ENCODE peak calls at places on chromosomes 3 and 15, in ten cellular contexts. H, I, J, M, W, A, V, U, Y and Q are unnamed samples.

GRCh38 chr3:195065142-195065863 is 205.7 kb downstream of the XXYLT1 start:
- DNase-seq in H (no peak), I (no peak), J (no peak), M (peak), W (no peak), A (no peak), V (no peak), U (no peak), Y (no peak), Q (no peak)

GRCh38 chr3:185732782-185733181 is 92.1 kb downstream of the IGF2BP2 start:
- DNase-seq in H (peak), I (peak), J (no peak), M (no peak), W (no peak), A (peak), V (no peak), U (no peak), Y (peak), Q (no peak)

GRCh38 chr3:195099976-195100755 is 170.8 kb downstream of the XXYLT1 start:
- DNase-seq in H (no peak), I (no peak), J (no peak), M (no peak), W (no peak), A (no peak), V (no peak), U (no peak), Y (no peak), Q (no peak)

GRCh38 chr15:40486066-40486770 is 15.4 kb downstream of the CHST14 start:
- DNase-seq in H (no peak), I (no peak), J (no peak), M (no peak), W (no peak), A (no peak), V (no peak), U (no peak), Y (no peak), Q (no peak)

GRCh38 chr15:68445351-68445750 is 13.4 kb upstream of the ITGA11 start:
- DNase-seq in H (no peak), I (no peak), J (no peak), M (no peak), W (no peak), A (no peak), V (no peak), U (no peak), Y (no peak), Q (no peak)

GRCh38 chr3:159857840-159858239 is 130.8 kb upstream of the IL12A start:
- DNase-seq in H (no peak), I (no peak), J (no peak), M (no peak), W (no peak), A (no peak), V (no peak), U (no peak), Y (no peak), Q (no peak)

GRCh38 chr15:36501063-36501678 is 78.3 kb upstream of the CDIN1 start:
- DNase-seq in H (peak), I (peak), J (no peak), M (peak), W (no peak), A (peak), V (no peak), U (peak), Y (peak), Q (peak)

GRCh38 chr15:45548753-45549520 is 26.4 kb upstream of the SLC30A4 start:
- DNase-seq in H (peak), I (no peak), J (no peak), M (peak), W (no peak), A (peak), V (no peak), U (no peak), Y (no peak), Q (no peak)

GRCh38 chr15:90025461-90026033 is 24.4 kb downstream of the ZNF710 start:
- DNase-seq in H (no peak), I (no peak), J (no peak), M (no peak), W (no peak), A (no peak), V (no peak), U (no peak), Y (no peak), Q (no peak)

GRCh38 chr3:66133050-66133757 is 87.6 kb upstream of the SLC25A26 start:
- DNase-seq in H (peak), I (no peak), J (no peak), M (no peak), W (no peak), A (no peak), V (no peak), U (no peak), Y (no peak), Q (no peak)

GRCh38 chr3:191051037-191051436 is 148.0 kb upstream of the OSTN start:
- DNase-seq in H (peak), I (no peak), J (no peak), M (no peak), W (no peak), A (peak), V (no peak), U (no peak), Y (no peak), Q (peak)

GRCh38 chr15:65323071-65323511 is 18.6 kb downstream of the RNU5B-1 start:
- DNase-seq in H (peak), I (no peak), J (peak), M (peak), W (no peak), A (no peak), V (peak), U (peak), Y (peak), Q (no peak)

GRCh38 chr15:39058371-39059131 is 493.9 kb upstream of the RASGRP1 start:
- DNase-seq in H (no peak), I (no peak), J (no peak), M (no peak), W (no peak), A (no peak), V (no peak), U (no peak), Y (no peak), Q (no peak)

GRCh38 chr3:48663489-48664312 is 1.0 kb upstream of the CELSR3 start:
- DNase-seq in H (peak), I (peak), J (peak), M (peak), W (peak), A (peak), V (peak), U (peak), Y (peak), Q (peak)

GRCh38 chr15:60933914-60934885 is 294.9 kb downstream of the RORA start:
- DNase-seq in H (peak), I (no peak), J (no peak), M (peak), W (no peak), A (no peak), V (no peak), U (no peak), Y (no peak), Q (peak)

GRCh38 chr3:98980915-98981596 is 79.6 kb upstream of the DCBLD2 start:
- DNase-seq in H (peak), I (peak), J (no peak), M (no peak), W (no peak), A (peak), V (no peak), U (no peak), Y (peak), Q (peak)

GRCh38 chr3:106827515-106828213 is 549.6 kb upstream of the CCDC54 start:
- DNase-seq in H (peak), I (no peak), J (no peak), M (no peak), W (no peak), A (no peak), V (no peak), U (no peak), Y (no peak), Q (peak)

GRCh38 chr15:92527197-92527596 is 128.4 kb downstream of the FAM174B start:
- DNase-seq in H (peak), I (no peak), J (no peak), M (no peak), W (no peak), A (no peak), V (peak), U (peak), Y (no peak), Q (no peak)

GRCh38 chr15:75193272-75193671 is 8.4 kb upstream of the C15orf39 start:
- DNase-seq in H (no peak), I (no peak), J (no peak), M (no peak), W (no peak), A (no peak), V (no peak), U (no peak), Y (no peak), Q (no peak)

GRCh38 chr3:132854856-132855535 is 132.8 kb upstream of the NPHP3 start:
- DNase-seq in H (no peak), I (no peak), J (no peak), M (peak), W (no peak), A (no peak), V (no peak), U (no peak), Y (no peak), Q (no peak)

GRCh38 chr3:187642861-187643260 is 27.3 kb downstream of the SST start:
- DNase-seq in H (no peak), I (no peak), J (no peak), M (no peak), W (no peak), A (no peak), V (no peak), U (no peak), Y (no peak), Q (no peak)

GRCh38 chr15:77650285-77650684 is 17.6 kb upstream of the LINGO1 start:
- DNase-seq in H (no peak), I (no peak), J (peak), M (peak), W (no peak), A (no peak), V (no peak), U (no peak), Y (no peak), Q (no peak)

GRCh38 chr3:185149591-185149990 is 3.3 kb downstream of the C3orf70 start:
- DNase-seq in H (no peak), I (no peak), J (no peak), M (no peak), W (no peak), A (no peak), V (no peak), U (no peak), Y (no peak), Q (no peak)

GRCh38 chr3:100216713-100217112 is 44.1 kb upstream of the TBC1D23 start:
- DNase-seq in H (peak), I (no peak), J (no peak), M (no peak), W (no peak), A (no peak), V (no peak), U (no peak), Y (no peak), Q (no peak)

GRCh38 chr3:31170932-31171670 is 276.6 kb upstream of the GADL1 start:
- DNase-seq in H (peak), I (peak), J (no peak), M (no peak), W (no peak), A (peak), V (no peak), U (no peak), Y (peak), Q (peak)

GRCh38 chr15:65184305-65184943 is 718 bp downstream of the CLPX start:
- DNase-seq in H (peak), I (no peak), J (peak), M (peak), W (no peak), A (peak), V (peak), U (peak), Y (no peak), Q (peak)

GRCh38 chr15:26449296-26449695 is 323.6 kb downstream of the GABRB3 start:
- DNase-seq in H (peak), I (peak), J (no peak), M (no peak), W (no peak), A (no peak), V (no peak), U (no peak), Y (no peak), Q (peak)

GRCh38 chr3:5217824-5218595 is 30.5 kb downstream of the EDEM1 start:
- DNase-seq in H (peak), I (no peak), J (no peak), M (no peak), W (no peak), A (peak), V (no peak), U (no peak), Y (peak), Q (no peak)

GRCh38 chr15:53530762-53531161 is 228.7 kb downstream of the WDR72 start:
- DNase-seq in H (no peak), I (peak), J (no peak), M (no peak), W (no peak), A (no peak), V (no peak), U (no peak), Y (no peak), Q (no peak)

GRCh38 chr3:105523496-105523895 is 156.8 kb downstream of the ALCAM start:
- DNase-seq in H (peak), I (no peak), J (no peak), M (no peak), W (no peak), A (no peak), V (no peak), U (no peak), Y (no peak), Q (no peak)

GRCh38 chr15:63969652-63970421 is 76.4 kb downstream of the DAPK2 start:
- DNase-seq in H (no peak), I (no peak), J (no peak), M (no peak), W (no peak), A (no peak), V (peak), U (peak), Y (no peak), Q (no peak)

GRCh38 chr3:126134219-126134975 is 46.0 kb downstream of the ALDH1L1 start:
- DNase-seq in H (peak), I (no peak), J (peak), M (peak), W (no peak), A (peak), V (peak), U (peak), Y (peak), Q (peak)